ENCODE peak calls at places on chromosomes 2 and 18, in six cellular contexts. X is AG04449, N is T-helper 1 cell, T is MCF 10A, J is cardiac fibroblast, P is IMR-90. D is an unnamed sample.

GRCh38 chr2:71067567-71068217 is 756 bp upstream of the NAGK start:
- DNase-seq in X (no peak), N (peak; percentile 7), T (no peak), J (peak; percentile 35), P (no peak), D (no peak)

GRCh38 chr18:54580202-54580729 is 10.8 kb upstream of the DYNAP start:
- DNase-seq in X (no peak), N (no peak), T (no peak), J (no peak), P (no peak), D (no peak)

GRCh38 chr18:38493991-38494559 is 928.5 kb upstream of the CELF4 start:
- DNase-seq in X (no peak), N (no peak), T (peak; percentile 10), J (no peak), P (no peak), D (no peak)

GRCh38 chr2:128321784-128322650 is 3.3 kb upstream of the HS6ST1 start:
- DNase-seq in X (no peak), N (peak; percentile 73), T (peak; percentile 79), J (peak; percentile 86), P (peak; percentile 75), D (no peak)

GRCh38 chr2:234879671-234880455 is 72.0 kb upstream of the SH3BP4 start:
- DNase-seq in X (peak; percentile 12), N (no peak), T (peak; percentile 11), J (peak; percentile 64), P (peak; percentile 97), D (no peak)

GRCh38 chr18:9643549-9643948 is 29.2 kb upstream of the PPP4R1 start:
- DNase-seq in X (peak; percentile 91), N (no peak), T (peak; percentile 84), J (peak; percentile 98), P (peak; percentile 97), D (peak; percentile 92)

GRCh38 chr2:233912799-233913423 is 4.3 kb upstream of the TRPM8 start:
- DNase-seq in X (no peak), N (no peak), T (peak; percentile 42), J (peak; percentile 40), P (peak; percentile 37), D (no peak)

GRCh38 chr2:65032016-65032975 is 23.9 kb upstream of the CEP68 start:
- DNase-seq in X (no peak), N (no peak), T (no peak), J (peak; percentile 13), P (no peak), D (no peak)

GRCh38 chr18:10322408-10322807 is 132.0 kb upstream of the APCDD1 start:
- DNase-seq in X (no peak), N (no peak), T (no peak), J (no peak), P (peak; percentile 21), D (no peak)

GRCh38 chr2:29628078-29628765 is 293.2 kb downstream of the ALK start:
- DNase-seq in X (no peak), N (no peak), T (no peak), J (peak; percentile 5), P (peak; percentile 50), D (no peak)

GRCh38 chr2:132690664-132691303 is 20.8 kb upstream of the LYPD1 start:
- DNase-seq in X (no peak), N (no peak), T (no peak), J (no peak), P (peak; percentile 78), D (no peak)

GRCh38 chr2:15449542-15450236 is 111.4 kb downstream of the NBAS start:
- DNase-seq in X (no peak), N (no peak), T (no peak), J (peak; percentile 2), P (no peak), D (no peak)

GRCh38 chr2:148719195-148719749 is 74.7 kb downstream of the EPC2 start:
- DNase-seq in X (no peak), N (no peak), T (no peak), J (no peak), P (no peak), D (no peak)

GRCh38 chr2:13558368-13558767 is 841.6 kb downstream of the TRIB2 start:
- DNase-seq in X (no peak), N (no peak), T (peak; percentile 77), J (no peak), P (peak; percentile 56), D (no peak)

GRCh38 chr2:42342061-42342794 is 18.8 kb downstream of the COX7A2L start:
- DNase-seq in X (peak; percentile 70), N (no peak), T (peak; percentile 39), J (peak; percentile 88), P (peak; percentile 92), D (peak; percentile 86)

GRCh38 chr2:144950874-144951560 is 431.1 kb upstream of the ZEB2 start:
- DNase-seq in X (peak; percentile 59), N (no peak), T (peak; percentile 89), J (peak; percentile 87), P (peak; percentile 88), D (peak; percentile 85)

GRCh38 chr2:39938035-39938835 is 159.2 kb upstream of the THUMPD2 start:
- DNase-seq in X (peak; percentile 97), N (no peak), T (no peak), J (no peak), P (peak; percentile 97), D (peak; percentile 95)

GRCh38 chr2:225042800-225043167 is 516 bp upstream of the DOCK10 start:
- DNase-seq in X (no peak), N (no peak), T (no peak), J (no peak), P (no peak), D (no peak)

GRCh38 chr18:55084546-55084945 is 125.3 kb upstream of the CCDC68 start:
- DNase-seq in X (no peak), N (no peak), T (no peak), J (no peak), P (no peak), D (no peak)

GRCh38 chr2:158412206-158412605 is 44.3 kb downstream of the CCDC148 start:
- DNase-seq in X (peak; percentile 59), N (no peak), T (no peak), J (no peak), P (peak; percentile 76), D (no peak)

GRCh38 chr2:3223080-3223923 is 154.3 kb downstream of the EIPR1 start:
- DNase-seq in X (no peak), N (peak; percentile 46), T (no peak), J (peak; percentile 31), P (peak; percentile 86), D (no peak)

GRCh38 chr2:51996569-51996917 is 964.6 kb upstream of the NRXN1 start:
- DNase-seq in X (no peak), N (no peak), T (no peak), J (no peak), P (peak; percentile 12), D (no peak)

GRCh38 chr2:210086292-210086691 is 83.9 kb downstream of the RPE start:
- DNase-seq in X (no peak), N (no peak), T (peak; percentile 28), J (peak; percentile 32), P (peak; percentile 40), D (peak; percentile 2)

GRCh38 chr2:232903989-232904388 is 33.9 kb downstream of the SNORC start:
- DNase-seq in X (no peak), N (no peak), T (no peak), J (no peak), P (no peak), D (no peak)

GRCh38 chr2:236271851-236272250 is 7.6 kb upstream of the ASB18 start:
- DNase-seq in X (no peak), N (no peak), T (no peak), J (no peak), P (no peak), D (no peak)

GRCh38 chr2:113406114-113406513 is 31.4 kb upstream of the ZNG1B start:
- DNase-seq in X (no peak), N (no peak), T (no peak), J (no peak), P (no peak), D (no peak)

GRCh38 chr2:28439127-28439526 is 46.5 kb downstream of the FOSL2 start:
- DNase-seq in X (no peak), N (no peak), T (no peak), J (no peak), P (no peak), D (no peak)

GRCh38 chr2:240060977-240061591 is 7.8 kb upstream of the OR6B3 start:
- DNase-seq in X (peak; percentile 4), N (peak; percentile 34), T (peak; percentile 68), J (peak; percentile 68), P (peak; percentile 57), D (no peak)

GRCh38 chr2:14355102-14355501 is 277.4 kb upstream of the LRATD1 start:
- DNase-seq in X (no peak), N (no peak), T (no peak), J (no peak), P (no peak), D (no peak)

GRCh38 chr18:8926464-8926863 is 176.0 kb upstream of the NDUFV2 start:
- DNase-seq in X (no peak), N (no peak), T (no peak), J (no peak), P (no peak), D (no peak)

GRCh38 chr2:207394812-207395534 is 134.8 kb upstream of the CREB1 start:
- DNase-seq in X (peak; percentile 98), N (no peak), T (peak; percentile 97), J (peak; percentile 98), P (peak; percentile 99), D (peak; percentile 99)

GRCh38 chr2:241017228-241017940 is 19.0 kb downstream of the SNED1 start:
- DNase-seq in X (no peak), N (no peak), T (no peak), J (no peak), P (no peak), D (no peak)

GRCh38 chr18:62537946-62538345 is 15.1 kb downstream of the ZCCHC2 start:
- DNase-seq in X (no peak), N (no peak), T (peak; percentile 63), J (no peak), P (no peak), D (no peak)

GRCh38 chr2:166784296-166784946 is 103.9 kb upstream of the XIRP2 start:
- DNase-seq in X (no peak), N (no peak), T (no peak), J (no peak), P (no peak), D (no peak)

GRCh38 chr2:69255760-69256159 is 131.3 kb downstream of the GFPT1 start:
- DNase-seq in X (no peak), N (no peak), T (no peak), J (peak; percentile 46), P (no peak), D (no peak)

GRCh38 chr2:128633501-128633900 is 314.8 kb upstream of the HS6ST1 start:
- DNase-seq in X (no peak), N (no peak), T (peak; percentile 8), J (peak; percentile 39), P (peak; percentile 57), D (no peak)

GRCh38 chr2:45043171-45043570 is 33.9 kb upstream of the SIX2 start:
- DNase-seq in X (no peak), N (no peak), T (no peak), J (no peak), P (no peak), D (no peak)

GRCh38 chr2:5365871-5366461 is 326.2 kb upstream of the SOX11 start:
- DNase-seq in X (no peak), N (no peak), T (peak; percentile 61), J (peak; percentile 3), P (peak; percentile 4), D (no peak)

GRCh38 chr2:232365621-232366321 is 12.8 kb upstream of the ALPP start:
- DNase-seq in X (no peak), N (no peak), T (peak; percentile 56), J (peak; percentile 33), P (peak; percentile 21), D (no peak)